ENCODE peak calls at places on chromosomes 13 and 19, in five cellular contexts. Y is H9, F is H1, E is IMR-90, Q is neuronal stem cell. J is an unnamed sample.

GRCh38 chr19:18364826-18365528 is 21.0 kb upstream of the GDF15 start:
- DNase-seq in Y (no peak), F (no peak), E (peak; percentile 100), Q (no peak), J (peak; percentile 99)

GRCh38 chr19:19746286-19747213 is 13.6 kb upstream of the ZNF14 start:
- DNase-seq in Y (peak; percentile 66), F (no peak), E (no peak), Q (no peak), J (peak; percentile 7)

GRCh38 chr19:41218615-41219507 is at the start of gene AXL:
- DNase-seq in Y (peak; percentile 91), F (peak; percentile 90), E (peak; percentile 86), Q (peak; percentile 86), J (peak; percentile 96)

GRCh38 chr13:64471916-64472315 is 2758.2 kb downstream of the PCDH9 start:
- DNase-seq in Y (no peak), F (no peak), E (peak; percentile 60), Q (no peak), J (peak; percentile 46)

GRCh38 chr19:37361994-37362393 is 8.9 kb upstream of the ZNF527 start:
- DNase-seq in Y (no peak), F (no peak), E (peak; percentile 67), Q (no peak), J (no peak)

GRCh38 chr19:46717034-46717715 is at the start of gene PRKD2:
- DNase-seq in Y (peak; percentile 94), F (peak; percentile 100), E (peak; percentile 68), Q (peak; percentile 89), J (peak; percentile 93)

GRCh38 chr19:57241181-57241580 is 749 bp downstream of the ZNF805 start:
- DNase-seq in Y (no peak), F (no peak), E (peak; percentile 37), Q (no peak), J (peak; percentile 5)

GRCh38 chr13:112241288-112241687 is 134.9 kb upstream of the SPACA7 start:
- DNase-seq in Y (no peak), F (no peak), E (no peak), Q (no peak), J (no peak)

DNA sequence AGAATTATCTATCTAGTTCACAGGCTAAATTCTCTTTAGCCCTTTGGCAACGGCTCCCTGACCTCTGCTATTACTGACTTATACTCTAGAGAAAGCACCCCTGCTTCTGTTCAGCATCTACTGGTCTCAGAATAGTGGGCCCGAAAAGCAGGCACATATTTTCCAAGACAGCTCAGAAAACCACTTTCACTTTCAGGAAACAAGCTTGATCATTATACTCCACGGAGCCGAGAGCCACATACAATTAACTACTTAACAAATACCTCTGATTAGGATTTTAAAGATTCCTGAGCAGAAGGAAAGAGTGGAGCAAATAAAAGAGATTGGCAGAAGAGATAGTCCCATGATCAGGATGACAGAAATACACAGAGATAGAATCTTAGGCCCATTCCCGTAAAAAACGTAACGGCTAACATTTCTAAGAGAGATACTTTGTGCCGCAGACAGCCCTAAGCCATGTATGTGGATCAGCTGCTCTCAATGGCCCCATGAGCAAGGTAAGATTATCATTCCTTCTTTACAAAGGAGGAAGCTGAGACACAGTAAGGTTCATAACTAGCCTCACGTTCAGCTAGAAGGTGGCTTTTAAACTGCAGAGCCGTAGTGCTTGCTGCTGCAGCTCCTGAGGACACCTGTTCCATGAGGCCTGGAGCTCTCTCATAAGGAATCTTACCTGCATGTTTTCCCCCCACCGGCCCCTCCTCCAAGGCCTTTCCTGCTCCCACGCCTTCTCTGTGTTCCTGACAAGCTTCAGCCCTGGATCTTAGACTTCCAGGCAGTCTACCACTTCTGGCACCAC is 227.2 kb downstream of the FOXO1 start:
- DNase-seq in Y (no peak), F (no peak), E (no peak), Q (no peak), J (no peak)
- H3K4me1 ChIP-seq in Y (no peaks in the 10 kb centered on the region), F (no peaks in the 10 kb centered on the region), E (no peaks in the 10 kb centered on the region), Q (peaks cover 7% of the 10 kb centered on the region), J (no peaks in the 10 kb centered on the region)

GRCh38 chr13:24272452-24273161 is 36.8 kb upstream of the C1QTNF9 start:
- DNase-seq in Y (no peak), F (no peak), E (no peak), Q (no peak), J (no peak)

GRCh38 chr13:24276310-24276709 is 33.1 kb upstream of the C1QTNF9 start:
- DNase-seq in Y (no peak), F (no peak), E (no peak), Q (no peak), J (no peak)

GRCh38 chr13:24273926-24274325 is 35.5 kb upstream of the C1QTNF9 start:
- DNase-seq in Y (no peak), F (no peak), E (no peak), Q (no peak), J (no peak)

GRCh38 chr13:24274452-24274971 is 34.9 kb upstream of the C1QTNF9 start:
- DNase-seq in Y (no peak), F (no peak), E (peak; percentile 59), Q (no peak), J (no peak)

DNA sequence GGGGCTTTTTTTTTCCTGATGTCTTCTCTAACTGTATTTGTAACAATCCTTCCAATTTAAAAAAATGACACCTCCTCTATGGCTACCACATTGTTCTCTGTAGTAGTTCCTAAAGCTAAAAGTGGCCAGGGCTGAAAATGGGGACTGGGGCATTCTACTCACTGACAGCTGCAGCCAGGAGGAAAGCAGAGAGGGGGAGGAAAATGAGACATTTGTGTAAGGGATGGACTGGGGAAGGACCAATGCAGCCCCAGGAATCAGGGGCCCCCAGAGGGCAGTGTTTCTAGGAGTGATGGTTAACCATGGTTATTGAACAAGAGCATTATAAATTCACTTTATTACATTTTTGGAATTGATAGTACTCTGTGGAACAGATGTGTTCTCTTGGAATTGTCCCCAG is 34.3 kb upstream of the C1QTNF9 start:
- DNase-seq in Y (no peak), F (no peak), E (no peak), Q (no peak), J (no peak)
- H3K23ac ChIP-seq in Y (no peak overlapping the region), F (no peak overlapping the region), E (peak overlapping the region; percentile 48), Q (no peak overlapping the region), J (no peak overlapping the region)

GRCh38 chr19:38837656-38838121 is 6.1 kb upstream of the ECH1 start:
- DNase-seq in Y (no peak), F (no peak), E (peak; percentile 35), Q (no peak), J (peak; percentile 54)

GRCh38 chr19:38838208-38838985 is 6.8 kb upstream of the ECH1 start:
- DNase-seq in Y (no peak), F (no peak), E (no peak), Q (no peak), J (peak; percentile 45)

GRCh38 chr19:38837304-38837626 is 5.7 kb upstream of the ECH1 start:
- DNase-seq in Y (no peak), F (no peak), E (no peak), Q (no peak), J (no peak)

GRCh38 chr19:38834590-38834989 is 3.0 kb upstream of the ECH1 start:
- DNase-seq in Y (no peak), F (no peak), E (no peak), Q (no peak), J (no peak)

GRCh38 chr19:38836438-38837303 is 5.1 kb upstream of the ECH1 start:
- DNase-seq in Y (no peak), F (no peak), E (no peak), Q (no peak), J (no peak)
- H2AK5ac ChIP-seq in Y (no peak overlapping the region), F (no peak overlapping the region), E (peak overlapping the region; percentile 12), Q (no peak overlapping the region), J (no peak overlapping the region)

GRCh38 chr13:98563071-98563470 is 13.8 kb downstream of the STK24 start:
- DNase-seq in Y (no peak), F (no peak), E (no peak), Q (no peak), J (peak; percentile 27)
- H3K4me1 ChIP-seq in Y (peaks cover 19% of the 10 kb centered on the region), F (peaks cover 32% of the 10 kb centered on the region), E (peaks cover 21% of the 10 kb centered on the region), Q (peaks cover 17% of the 10 kb centered on the region), J (no peaks in the 10 kb centered on the region)

GRCh38 chr13:110268576-110269185 is 38.3 kb downstream of the COL4A1 start:
- DNase-seq in Y (no peak), F (peak; percentile 38), E (no peak), Q (no peak), J (no peak)
- H3K23ac ChIP-seq in Y (no peak overlapping the region), F (no peak overlapping the region), E (no peak overlapping the region), Q (peak overlapping the region; percentile 22), J (no peak overlapping the region)

GRCh38 chr19:38921420-38922274 is 8.9 kb downstream of the SARS2 start:
- DNase-seq in Y (no peak), F (no peak), E (no peak), Q (no peak), J (no peak)
- H2AK5ac ChIP-seq in Y (no peak overlapping the region), F (no peak overlapping the region), E (no peak overlapping the region), Q (no peak overlapping the region), J (no peak overlapping the region)

GRCh38 chr13:97256343-97256783 is 34.2 kb downstream of the MBNL2 start:
- DNase-seq in Y (no peak), F (no peak), E (peak; percentile 97), Q (no peak), J (peak; percentile 58)

GRCh38 chr13:97255515-97255999 is 33.4 kb downstream of the MBNL2 start:
- DNase-seq in Y (no peak), F (no peak), E (peak; percentile 47), Q (no peak), J (no peak)

GRCh38 chr13:97252735-97253134 is 30.6 kb downstream of the MBNL2 start:
- DNase-seq in Y (no peak), F (no peak), E (no peak), Q (no peak), J (no peak)

GRCh38 chr13:97253581-97254293 is 31.6 kb downstream of the MBNL2 start:
- DNase-seq in Y (no peak), F (no peak), E (no peak), Q (no peak), J (no peak)

GRCh38 chr13:97254809-97255208 is 32.7 kb downstream of the MBNL2 start:
- DNase-seq in Y (no peak), F (no peak), E (peak; percentile 86), Q (no peak), J (peak; percentile 27)
- H3K4me1 ChIP-seq in Y (peaks cover 15% of the 10 kb centered on the region), F (peaks cover 13% of the 10 kb centered on the region), E (peaks cover 39% of the 10 kb centered on the region), Q (peaks cover 5% of the 10 kb centered on the region), J (peaks cover 4% of the 10 kb centered on the region)

J was measured in mesendoderm.